ENCODE peak calls at places on chromosomes 12 and 14, in four cellular contexts. O, U, X and M are unnamed samples.

GRCh38 chr14:55706341-55706684 is 126.3 kb downstream of the KTN1 start:
- DNase-seq in X (no peak), U (no peak), O (no peak), M (no peak)

GRCh38 chr12:32120419-32120818 is 13.8 kb downstream of the BICD1 start:
- DNase-seq in X (peak; percentile 19), U (no peak), O (no peak), M (no peak)

GRCh38 chr12:32666018-32666417 is 13.1 kb upstream of the DNM1L start:
- DNase-seq in X (no peak), O (no peak), U (no peak), M (peak; percentile 38)

GRCh38 chr12:42630323-42630722 is 40.8 kb upstream of the PRICKLE1 start:
- DNase-seq in U (no peak), X (no peak), O (no peak), M (no peak)

GRCh38 chr12:83016226-83016835 is 329.6 kb downstream of the TMTC2 start:
- DNase-seq in U (no peak), O (no peak), X (peak; percentile 2), M (peak; percentile 68)

GRCh38 chr12:115937345-115937744 is 340.1 kb downstream of the MED13L start:
- DNase-seq in O (no peak), U (no peak), X (no peak), M (peak; percentile 68)

GRCh38 chr12:47766496-47767196 is 6.4 kb upstream of the SLC48A1 start:
- DNase-seq in X (no peak), U (no peak), O (no peak), M (no peak)

GRCh38 chr14:76773188-76773885 is 12.1 kb downstream of the VASH1 start:
- DNase-seq in X (peak; percentile 84), O (no peak), U (peak; percentile 15), M (peak; percentile 82)

GRCh38 chr12:94327819-94328218 is 131.8 kb downstream of the CEP83 start:
- DNase-seq in U (no peak), X (no peak), O (no peak), M (no peak)

GRCh38 chr12:52139579-52140062 is 52.2 kb downstream of the KRT80 start:
- DNase-seq in U (peak; percentile 9), X (peak; percentile 43), O (peak; percentile 33), M (peak; percentile 86)

GRCh38 chr12:122928891-122929538 is 33.1 kb upstream of the VPS37B start:
- DNase-seq in X (no peak), U (no peak), O (no peak), M (no peak)

GRCh38 chr14:32702571-32702970 is 236.1 kb upstream of the NPAS3 start:
- DNase-seq in X (peak; percentile 17), O (no peak), U (no peak), M (peak; percentile 97)

GRCh38 chr14:54690887-54691286 is 124.0 kb downstream of the SAMD4A start:
- DNase-seq in O (no peak), U (no peak), X (no peak), M (peak; percentile 49)

GRCh38 chr12:70719672-70720420 is 82.6 kb upstream of the PTPRB start:
- DNase-seq in U (peak; percentile 18), O (peak; percentile 19), X (peak; percentile 81), M (peak; percentile 72)

GRCh38 chr14:79265366-79265765 is 945.9 kb downstream of the DIO2 start:
- DNase-seq in X (no peak), O (no peak), U (no peak), M (no peak)

GRCh38 chr12:109892748-109893147 is 7.3 kb upstream of the TCHP start:
- DNase-seq in U (no peak), O (no peak), X (no peak), M (no peak)

GRCh38 chr12:1197264-1198018 is 206.4 kb downstream of the ERC1 start:
- DNase-seq in U (no peak), O (no peak), X (no peak), M (peak; percentile 89)

GRCh38 chr12:106171117-106171750 is 32.5 kb upstream of the NUAK1 start:
- DNase-seq in U (no peak), O (no peak), X (no peak), M (no peak)

GRCh38 chr14:28751467-28752058 is 15.0 kb upstream of the FOXG1 start:
- DNase-seq in O (no peak), X (peak; percentile 69), U (peak; percentile 46), M (peak; percentile 80)

GRCh38 chr14:90341784-90342183 is 10.0 kb upstream of the NRDE2 start:
- DNase-seq in X (no peak), O (no peak), U (no peak), M (no peak)

GRCh38 chr14:94388027-94388895 is at the start of gene SERPINA1:
- DNase-seq in U (no peak), O (no peak), X (no peak), M (peak; percentile 88)

GRCh38 chr12:116384629-116385485 is 107.4 kb upstream of the MED13L start:
- DNase-seq in O (no peak), U (peak; percentile 52), X (peak; percentile 61), M (peak; percentile 88)

GRCh38 chr14:76497550-76498484 is 121.9 kb downstream of the ESRRB start:
- DNase-seq in U (no peak), X (no peak), O (no peak), M (no peak)

GRCh38 chr12:26987634-26988424 is 26.4 kb downstream of the TM7SF3 start:
- DNase-seq in X (peak; percentile 25), U (no peak), O (no peak), M (no peak)

GRCh38 chr12:131535779-131536178 is 175.1 kb upstream of the SFSWAP start:
- DNase-seq in U (no peak), O (no peak), X (no peak), M (peak; percentile 13)

GRCh38 chr14:54567634-54568561 is 970 bp downstream of the SAMD4A start:
- DNase-seq in X (peak; percentile 58), O (peak; percentile 19), U (no peak), M (peak; percentile 75)